ENCODE peak calls at places on chromosomes 3 and 15, in seven cellular contexts. A is neuronal stem cell, O is mesendoderm, E is IMR-90, I is trophoblast cell, X is H1, W is H9. F is an unnamed sample.

GRCh38 chr3:41716391-41716910 is 245.5 kb downstream of the ULK4 start:
- DNase-seq in A (no peak), O (no peak), E (peak; percentile 37), I (no peak), X (no peak), W (no peak), F (no peak)

GRCh38 chr3:95926904-95927501 is 887.4 kb upstream of the EPHA6 start:
- DNase-seq in A (no peak), O (peak; percentile 92), E (no peak), I (no peak), X (peak; percentile 85), W (peak; percentile 96), F (no peak)

GRCh38 chr3:187481426-187481825 is 113.2 kb downstream of the RTP4 start:
- DNase-seq in A (no peak), O (no peak), E (no peak), I (no peak), X (no peak), W (no peak), F (no peak)

GRCh38 chr3:47243748-47244147 is 38.9 kb downstream of the KIF9 start:
- DNase-seq in A (no peak), O (no peak), E (no peak), I (no peak), X (no peak), W (no peak), F (no peak)

GRCh38 chr3:136465296-136465695 is 215.2 kb downstream of the PCCB start:
- DNase-seq in A (no peak), O (no peak), E (peak; percentile 59), I (no peak), X (no peak), W (no peak), F (peak; percentile 20)

GRCh38 chr3:172094621-172095557 is 55.5 kb downstream of the FNDC3B start:
- DNase-seq in A (no peak), O (peak; percentile 46), E (peak; percentile 62), I (no peak), X (no peak), W (no peak), F (peak; percentile 68)

GRCh38 chr3:133928136-133928893 is 32.6 kb upstream of the RAB6B start:
- DNase-seq in A (no peak), O (no peak), E (no peak), I (no peak), X (no peak), W (no peak), F (no peak)

GRCh38 chr3:172591876-172592771 is 68.9 kb upstream of the TNFSF10 start:
- DNase-seq in A (no peak), O (no peak), E (peak; percentile 16), I (peak; percentile 52), X (no peak), W (no peak), F (peak; percentile 25)

GRCh38 chr3:59334585-59334984 is 284.8 kb upstream of the CFAP20DC start:
- DNase-seq in A (no peak), O (no peak), E (peak; percentile 35), I (no peak), X (no peak), W (no peak), F (peak; percentile 80)

GRCh38 chr3:155254445-155254844 is 39.0 kb downstream of the STRIT1 start:
- DNase-seq in A (no peak), O (no peak), E (no peak), I (no peak), X (no peak), W (no peak), F (no peak)

GRCh38 chr15:63500265-63501250 is 3.8 kb upstream of the USP3 start:
- DNase-seq in A (no peak), O (no peak), E (no peak), I (no peak), X (no peak), W (no peak), F (no peak)

GRCh38 chr15:48681274-48681840 is 35.8 kb upstream of the FBN1 start:
- DNase-seq in A (no peak), O (no peak), E (peak; percentile 80), I (peak; percentile 81), X (no peak), W (no peak), F (peak; percentile 69)

GRCh38 chr3:135237371-135237770 is 442.3 kb downstream of the EPHB1 start:
- DNase-seq in A (no peak), O (peak; percentile 61), E (no peak), I (no peak), X (no peak), W (peak; percentile 53), F (no peak)

GRCh38 chr3:171347017-171347979 is 112.9 kb downstream of the TNIK start:
- DNase-seq in A (no peak), O (peak; percentile 81), E (peak; percentile 53), I (peak; percentile 32), X (no peak), W (no peak), F (peak; percentile 83)

GRCh38 chr3:126927405-126927750 is 55.5 kb upstream of the PLXNA1 start:
- DNase-seq in A (no peak), O (no peak), E (no peak), I (no peak), X (no peak), W (no peak), F (peak; percentile 8)

GRCh38 chr15:94523873-94524272 is 292.5 kb downstream of the MCTP2 start:
- DNase-seq in A (no peak), O (no peak), E (no peak), I (no peak), X (no peak), W (no peak), F (no peak)

GRCh38 chr15:89768071-89768500 is 8.0 kb upstream of the MESP2 start:
- DNase-seq in A (no peak), O (no peak), E (peak; percentile 60), I (no peak), X (no peak), W (no peak), F (no peak)

GRCh38 chr3:195697582-195698324 is 23.0 kb upstream of the MUC20 start:
- DNase-seq in A (peak; percentile 35), O (peak; percentile 80), E (peak; percentile 88), I (no peak), X (no peak), W (peak; percentile 61), F (peak; percentile 79)

DNA sequence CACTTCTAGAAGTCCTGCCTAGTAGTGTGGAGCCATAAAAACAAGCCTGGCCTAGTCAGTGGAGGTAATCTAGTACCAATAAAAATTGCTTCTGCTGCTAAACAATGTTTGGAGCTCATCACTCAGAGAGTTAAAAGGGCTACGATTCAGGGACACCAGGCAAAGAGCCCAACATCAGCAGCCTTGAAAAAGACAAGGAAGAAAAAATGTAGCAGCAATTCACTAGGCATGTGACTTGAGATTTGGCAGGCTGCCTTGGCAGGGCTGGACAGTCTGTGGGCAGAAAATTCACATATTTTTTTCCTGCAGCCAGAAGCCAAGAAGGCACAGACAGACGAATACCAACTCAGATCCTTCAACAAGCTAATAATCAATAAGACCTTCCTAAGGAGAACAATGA is 47.2 kb downstream of the IGSF11 start:
- DNase-seq in A (no peak), O (no peak), E (peak; percentile 3), I (no peak), X (no peak), W (no peak), F (no peak)
- H3K4me2 ChIP-seq in A (no peak overlapping the region), O (no peak overlapping the region), E (no peak overlapping the region), I (no peak overlapping the region), X (no peak overlapping the region), W (no peak overlapping the region), F (no peak overlapping the region)

DNA sequence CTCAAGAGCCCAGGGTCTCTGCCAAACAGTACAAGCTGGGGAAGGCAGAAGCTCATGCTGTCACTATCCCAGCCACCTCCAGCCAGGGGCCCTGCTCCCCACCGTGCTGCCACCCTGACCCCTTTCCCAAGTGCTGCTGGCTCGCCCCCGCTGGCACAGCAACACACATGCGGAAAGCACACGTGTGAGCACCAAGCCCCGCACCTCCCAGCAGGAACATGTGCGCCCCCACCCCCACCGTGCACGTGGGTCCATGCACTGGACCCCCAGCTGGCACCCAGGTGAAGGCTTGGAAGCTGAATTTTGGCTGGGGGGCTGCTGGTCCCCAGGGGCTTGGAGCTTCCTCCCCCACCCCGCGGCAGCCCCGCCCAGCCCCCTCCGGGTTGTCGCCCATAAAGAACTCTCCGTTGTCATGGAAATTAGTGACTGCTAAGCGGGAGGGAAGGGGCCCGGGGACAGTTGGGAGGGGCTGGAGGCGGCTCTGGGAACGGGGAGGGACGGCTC is 703 bp downstream of the CAMKV start:
- DNase-seq in A (no peak), O (peak; percentile 59), E (no peak), I (no peak), X (no peak), W (peak; percentile 69), F (no peak)
- H2BK5ac ChIP-seq in A (peak overlapping the region; percentile 48), O (no peak overlapping the region), E (no peak overlapping the region), I (no peak overlapping the region), X (peak overlapping the region; percentile 95), W (no peak overlapping the region), F (no peak overlapping the region)

GRCh38 chr3:30660128-30660525 is 53.7 kb downstream of the TGFBR2 start:
- DNase-seq in A (no peak), O (no peak), E (no peak), I (no peak), X (no peak), W (no peak), F (no peak)

GRCh38 chr3:30658328-30659052 is 52.1 kb downstream of the TGFBR2 start:
- DNase-seq in A (no peak), O (no peak), E (peak; percentile 79), I (no peak), X (no peak), W (no peak), F (peak; percentile 88)

GRCh38 chr3:30661107-30661873 is 54.9 kb downstream of the TGFBR2 start:
- DNase-seq in A (no peak), O (no peak), E (no peak), I (no peak), X (no peak), W (no peak), F (no peak)

GRCh38 chr3:30659270-30660127 is 53.1 kb downstream of the TGFBR2 start:
- DNase-seq in A (no peak), O (peak; percentile 53), E (peak; percentile 97), I (peak; percentile 64), X (no peak), W (no peak), F (peak; percentile 92)

DNA sequence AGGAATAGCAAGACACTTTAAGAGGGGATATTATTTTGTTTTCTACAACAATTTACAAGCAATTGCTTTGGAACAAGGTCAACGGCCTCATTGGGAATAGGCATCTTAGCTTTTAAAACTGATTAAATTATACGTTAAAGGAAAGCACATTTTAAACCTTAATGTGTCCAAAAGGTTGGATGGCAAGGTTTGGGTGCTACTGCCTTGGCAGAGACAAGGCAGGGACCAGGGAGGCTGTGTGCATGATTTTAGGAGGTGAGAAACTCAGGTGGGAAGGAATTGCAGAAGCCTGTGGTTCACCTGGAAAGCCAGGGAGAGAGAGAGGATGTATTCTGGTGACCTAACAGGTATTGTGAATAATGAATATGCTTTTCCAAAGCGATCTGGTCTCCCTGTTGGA is 54.3 kb downstream of the TGFBR2 start:
- DNase-seq in A (no peak), O (no peak), E (no peak), I (no peak), X (no peak), W (no peak), F (no peak)
- H3K4me2 ChIP-seq in A (no peak overlapping the region), O (no peak overlapping the region), E (no peak overlapping the region), I (no peak overlapping the region), X (no peak overlapping the region), W (no peak overlapping the region), F (no peak overlapping the region)

DNA sequence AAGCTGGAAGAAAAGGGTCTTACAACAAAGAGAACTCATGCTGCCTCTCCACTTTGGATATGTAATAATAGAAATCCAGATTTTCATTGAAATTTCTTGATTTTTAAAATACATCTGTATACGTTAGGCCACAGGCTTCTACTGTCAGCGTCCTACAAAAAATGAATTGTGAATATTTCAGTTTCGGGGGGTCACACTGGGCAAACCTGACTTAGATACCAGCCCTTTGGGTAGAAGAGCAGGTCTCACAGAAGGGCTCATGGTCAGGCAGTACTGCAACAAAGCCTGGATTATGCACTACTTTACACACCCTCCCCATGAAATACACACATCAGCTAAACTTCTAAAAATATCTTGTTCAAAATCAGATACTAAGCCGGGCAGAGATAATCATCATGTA is 294.5 kb downstream of the FHIT start:
- DNase-seq in A (no peak), O (no peak), E (no peak), I (no peak), X (no peak), W (no peak), F (no peak)
- H2BK5ac ChIP-seq in A (no peak overlapping the region), O (no peak overlapping the region), E (no peak overlapping the region), I (no peak overlapping the region), X (no peak overlapping the region), W (no peak overlapping the region), F (no peak overlapping the region)